ENCODE peak calls at places on chromosomes 12 and 14, in eight cellular contexts. One of them, this sample, is unnamed.

GRCh38 chr12:34597548-34598351 is 575.5 kb downstream of the ALG10 start:
- DNase-seq in right lobe of liver: peak
- DNase-seq in HFF-Myc: no peak
- DNase-seq in psoas muscle: peak
- DNase-seq in heart left ventricle: no peak
- DNase-seq in neuronal stem cell: no peak
- DNase-seq in ascending aorta: no peak
- DNase-seq in AG10803: no peak
- DNase-seq in this sample: no peak

GRCh38 chr12:106245767-106246166 is 2.1 kb downstream of the CKAP4 start:
- DNase-seq in right lobe of liver: no peak
- DNase-seq in HFF-Myc: no peak
- DNase-seq in psoas muscle: peak
- DNase-seq in heart left ventricle: peak
- DNase-seq in neuronal stem cell: no peak
- DNase-seq in ascending aorta: no peak
- DNase-seq in AG10803: peak
- DNase-seq in this sample: peak

GRCh38 chr12:109309441-109310246 is 560 bp upstream of the FOXN4 start:
- DNase-seq in right lobe of liver: no peak
- DNase-seq in HFF-Myc: no peak
- DNase-seq in psoas muscle: no peak
- DNase-seq in heart left ventricle: no peak
- DNase-seq in neuronal stem cell: no peak
- DNase-seq in ascending aorta: no peak
- DNase-seq in AG10803: no peak
- DNase-seq in this sample: no peak

GRCh38 chr12:92075425-92075891 is 70.2 kb downstream of the BTG1 start:
- DNase-seq in right lobe of liver: no peak
- DNase-seq in HFF-Myc: no peak
- DNase-seq in psoas muscle: no peak
- DNase-seq in heart left ventricle: no peak
- DNase-seq in neuronal stem cell: no peak
- DNase-seq in ascending aorta: no peak
- DNase-seq in AG10803: peak
- DNase-seq in this sample: no peak

GRCh38 chr12:49052451-49053208 is 8.0 kb downstream of the KMT2D start:
- DNase-seq in right lobe of liver: no peak
- DNase-seq in HFF-Myc: no peak
- DNase-seq in psoas muscle: no peak
- DNase-seq in heart left ventricle: no peak
- DNase-seq in neuronal stem cell: no peak
- DNase-seq in ascending aorta: no peak
- DNase-seq in AG10803: no peak
- DNase-seq in this sample: no peak

GRCh38 chr14:90760591-90761316 is 55.5 kb downstream of the TTC7B start:
- DNase-seq in right lobe of liver: no peak
- DNase-seq in HFF-Myc: no peak
- DNase-seq in psoas muscle: no peak
- DNase-seq in heart left ventricle: no peak
- DNase-seq in neuronal stem cell: peak
- DNase-seq in ascending aorta: no peak
- DNase-seq in AG10803: peak
- DNase-seq in this sample: no peak

GRCh38 chr12:89212339-89212771 is 139.9 kb downstream of the DUSP6 start:
- DNase-seq in right lobe of liver: peak
- DNase-seq in HFF-Myc: no peak
- DNase-seq in psoas muscle: peak
- DNase-seq in heart left ventricle: peak
- DNase-seq in neuronal stem cell: no peak
- DNase-seq in ascending aorta: no peak
- DNase-seq in AG10803: no peak
- DNase-seq in this sample: peak

GRCh38 chr12:94225506-94225905 is 77.1 kb downstream of the PLXNC1 start:
- DNase-seq in right lobe of liver: no peak
- DNase-seq in HFF-Myc: no peak
- DNase-seq in psoas muscle: no peak
- DNase-seq in heart left ventricle: no peak
- DNase-seq in neuronal stem cell: no peak
- DNase-seq in ascending aorta: no peak
- DNase-seq in AG10803: no peak
- DNase-seq in this sample: no peak

GRCh38 chr12:21677204-21677603 is 19.6 kb upstream of the LDHB start:
- DNase-seq in right lobe of liver: no peak
- DNase-seq in HFF-Myc: no peak
- DNase-seq in psoas muscle: no peak
- DNase-seq in heart left ventricle: no peak
- DNase-seq in neuronal stem cell: no peak
- DNase-seq in ascending aorta: no peak
- DNase-seq in AG10803: no peak
- DNase-seq in this sample: no peak

GRCh38 chr14:77011226-77011762 is 17.2 kb downstream of the IRF2BPL start:
- DNase-seq in right lobe of liver: no peak
- DNase-seq in HFF-Myc: no peak
- DNase-seq in psoas muscle: no peak
- DNase-seq in heart left ventricle: no peak
- DNase-seq in neuronal stem cell: no peak
- DNase-seq in ascending aorta: no peak
- DNase-seq in AG10803: no peak
- DNase-seq in this sample: no peak

GRCh38 chr12:68507657-68508056 is 103.0 kb upstream of the RAP1B start:
- DNase-seq in right lobe of liver: no peak
- DNase-seq in HFF-Myc: no peak
- DNase-seq in psoas muscle: no peak
- DNase-seq in heart left ventricle: no peak
- DNase-seq in neuronal stem cell: no peak
- DNase-seq in ascending aorta: no peak
- DNase-seq in AG10803: no peak
- DNase-seq in this sample: no peak

GRCh38 chr14:32201816-32202467 is at the start of gene RNU6-7:
- DNase-seq in right lobe of liver: peak
- DNase-seq in HFF-Myc: no peak
- DNase-seq in psoas muscle: peak
- DNase-seq in heart left ventricle: peak
- DNase-seq in neuronal stem cell: peak
- DNase-seq in ascending aorta: no peak
- DNase-seq in AG10803: no peak
- DNase-seq in this sample: peak

GRCh38 chr14:55605793-55606192 is 25.8 kb downstream of the KTN1 start:
- DNase-seq in right lobe of liver: no peak
- DNase-seq in HFF-Myc: no peak
- DNase-seq in psoas muscle: no peak
- DNase-seq in heart left ventricle: no peak
- DNase-seq in neuronal stem cell: no peak
- DNase-seq in ascending aorta: no peak
- DNase-seq in AG10803: peak
- DNase-seq in this sample: no peak

DNA sequence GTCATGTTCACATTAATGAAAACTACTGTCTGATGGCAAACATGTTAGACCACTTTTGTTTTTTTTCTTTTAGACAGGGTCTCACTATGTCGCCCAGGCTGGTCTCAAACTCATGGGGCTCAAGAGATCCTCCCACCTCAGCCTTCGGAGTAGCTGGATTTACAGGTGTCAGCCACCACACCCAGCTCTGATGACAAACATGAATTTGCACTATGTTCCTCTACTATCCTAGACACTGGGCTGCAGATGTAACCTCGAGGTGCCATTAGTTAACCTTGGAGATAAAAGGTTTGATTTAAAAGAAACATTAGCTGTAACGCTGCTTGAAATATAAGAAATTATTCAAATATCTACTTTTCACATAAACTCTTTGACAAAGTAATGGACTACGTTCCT is 8.1 kb downstream of the VPS37B start:
- DNase-seq in right lobe of liver: no peak
- DNase-seq in HFF-Myc: no peak
- DNase-seq in psoas muscle: no peak
- DNase-seq in heart left ventricle: no peak
- DNase-seq in neuronal stem cell: no peak
- DNase-seq in ascending aorta: no peak
- DNase-seq in AG10803: no peak
- DNase-seq in this sample: no peak
- H3K4me3 ChIP-seq in right lobe of liver: no peak
- H3K4me3 ChIP-seq in HFF-Myc: no peak
- H3K4me3 ChIP-seq in psoas muscle: no peak
- H3K4me3 ChIP-seq in heart left ventricle: no peak
- H3K4me3 ChIP-seq in neuronal stem cell: no peak
- H3K4me3 ChIP-seq in ascending aorta: peak
- H3K4me3 ChIP-seq in AG10803: no peak
- H3K4me3 ChIP-seq in this sample: no peak

DNA sequence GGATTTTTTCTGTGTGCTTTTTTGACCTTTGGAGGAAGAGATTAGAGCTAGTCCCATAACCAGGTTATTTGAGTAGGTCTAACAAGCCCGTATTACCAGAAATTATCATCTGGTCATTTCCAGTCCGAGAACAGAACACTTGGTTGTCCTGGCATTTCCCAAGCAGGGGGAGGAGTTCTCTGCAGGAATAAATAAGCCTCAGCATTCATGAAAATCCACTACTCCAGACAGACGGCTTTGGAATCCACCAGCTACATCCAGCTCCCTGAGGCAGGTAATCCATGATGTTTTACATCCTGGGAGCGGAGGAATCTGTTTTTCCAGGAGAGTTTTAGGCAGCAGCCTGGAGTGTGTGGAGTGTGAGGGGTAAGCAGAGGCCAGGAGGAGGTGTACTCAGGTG is at the start of gene SERPINA3:
- DNase-seq in right lobe of liver: no peak
- DNase-seq in HFF-Myc: no peak
- DNase-seq in psoas muscle: no peak
- DNase-seq in heart left ventricle: no peak
- DNase-seq in neuronal stem cell: no peak
- DNase-seq in ascending aorta: no peak
- DNase-seq in AG10803: peak
- DNase-seq in this sample: no peak
- H3K4me3 ChIP-seq in right lobe of liver: peak
- H3K4me3 ChIP-seq in HFF-Myc: no peak
- H3K4me3 ChIP-seq in psoas muscle: no peak
- H3K4me3 ChIP-seq in heart left ventricle: no peak
- H3K4me3 ChIP-seq in neuronal stem cell: no peak
- H3K4me3 ChIP-seq in ascending aorta: no peak
- H3K4me3 ChIP-seq in AG10803: no peak
- H3K4me3 ChIP-seq in this sample: no peak

DNA sequence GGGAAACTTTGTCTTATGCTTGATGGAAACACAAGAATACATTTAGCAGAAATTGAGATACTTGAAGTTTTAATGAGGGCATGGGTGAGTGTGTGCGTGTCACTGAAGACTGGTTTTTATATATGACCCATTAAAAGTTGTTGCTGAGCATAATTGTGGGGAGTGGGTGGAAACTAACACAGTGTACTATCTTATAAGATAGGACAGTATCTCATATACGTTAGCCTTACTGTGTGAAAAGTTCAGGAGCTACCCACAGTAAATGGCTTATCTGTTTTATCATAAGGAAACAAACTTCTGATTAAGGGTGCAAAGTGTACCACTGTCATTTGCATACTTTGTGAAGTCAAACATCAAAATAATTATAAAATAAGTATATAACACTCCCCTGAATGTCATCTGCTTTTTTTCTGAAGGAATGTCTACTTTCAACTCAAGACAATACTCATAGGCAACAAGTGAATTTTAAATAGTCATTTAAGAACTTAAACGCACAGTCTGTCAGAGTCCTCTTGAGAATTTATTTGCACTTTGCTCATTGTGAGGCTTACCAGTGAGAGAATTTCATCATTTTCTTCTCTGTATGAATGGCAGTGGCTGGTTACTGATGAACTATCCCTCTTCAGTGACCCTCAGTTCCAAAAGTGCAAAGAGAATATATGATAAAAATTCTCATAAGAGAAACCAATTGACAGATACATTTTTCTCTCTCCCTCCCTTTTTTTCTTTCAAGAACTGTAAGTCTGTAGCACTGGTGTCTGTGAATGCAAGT is 4.2 kb downstream of the PDE3A start:
- DNase-seq in right lobe of liver: no peak
- DNase-seq in HFF-Myc: no peak
- DNase-seq in psoas muscle: no peak
- DNase-seq in heart left ventricle: no peak
- DNase-seq in neuronal stem cell: no peak
- DNase-seq in ascending aorta: no peak
- DNase-seq in AG10803: no peak
- DNase-seq in this sample: no peak
- H3K4me3 ChIP-seq in right lobe of liver: no peak
- H3K4me3 ChIP-seq in HFF-Myc: no peak
- H3K4me3 ChIP-seq in psoas muscle: peak
- H3K4me3 ChIP-seq in heart left ventricle: peak
- H3K4me3 ChIP-seq in neuronal stem cell: no peak
- H3K4me3 ChIP-seq in ascending aorta: peak
- H3K4me3 ChIP-seq in AG10803: no peak
- H3K4me3 ChIP-seq in this sample: peak

DNA sequence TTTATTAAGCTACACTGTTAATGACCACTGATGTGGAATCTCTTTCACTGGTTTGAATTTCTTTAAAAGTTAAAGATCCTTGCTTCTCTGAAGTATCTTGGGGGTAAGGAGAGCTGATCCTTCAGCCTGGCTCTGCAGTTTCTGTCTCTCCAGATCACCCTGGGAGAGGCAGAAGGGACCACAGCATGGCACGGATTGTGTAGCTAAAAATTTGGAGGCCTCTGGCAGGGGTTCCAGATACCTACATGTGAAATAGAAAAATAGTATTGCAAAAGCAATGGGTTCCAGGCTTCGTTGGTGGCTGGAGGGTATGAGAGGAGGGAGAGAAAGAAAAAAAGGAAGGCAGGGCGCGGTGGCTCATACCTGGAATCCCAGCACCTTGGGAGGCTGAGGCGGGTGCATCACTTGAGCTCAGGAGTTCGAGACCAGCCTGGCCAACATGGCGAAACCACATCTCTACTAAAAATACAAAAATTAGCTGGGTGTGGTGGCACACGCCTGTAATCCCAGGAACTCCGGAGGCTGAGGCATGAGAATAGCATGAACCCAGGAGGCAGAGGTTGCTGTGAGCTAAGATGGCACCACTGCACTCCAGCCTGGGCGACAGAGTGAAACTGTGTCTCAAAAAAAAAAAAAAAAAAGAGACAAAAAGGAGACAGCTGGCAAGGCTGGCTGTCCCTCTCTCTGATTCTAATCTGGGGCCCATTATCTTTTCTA is 3.5 kb downstream of the CHST11 start:
- DNase-seq in right lobe of liver: no peak
- DNase-seq in HFF-Myc: no peak
- DNase-seq in psoas muscle: no peak
- DNase-seq in heart left ventricle: no peak
- DNase-seq in neuronal stem cell: no peak
- DNase-seq in ascending aorta: no peak
- DNase-seq in AG10803: no peak
- DNase-seq in this sample: no peak
- H3K4me3 ChIP-seq in right lobe of liver: no peak
- H3K4me3 ChIP-seq in HFF-Myc: no peak
- H3K4me3 ChIP-seq in psoas muscle: no peak
- H3K4me3 ChIP-seq in heart left ventricle: no peak
- H3K4me3 ChIP-seq in neuronal stem cell: no peak
- H3K4me3 ChIP-seq in ascending aorta: peak
- H3K4me3 ChIP-seq in AG10803: no peak
- H3K4me3 ChIP-seq in this sample: no peak

GRCh38 chr12:56632701-56633464 is 2.8 kb upstream of the BAZ2A start:
- DNase-seq in right lobe of liver: no peak
- DNase-seq in HFF-Myc: no peak
- DNase-seq in psoas muscle: no peak
- DNase-seq in heart left ventricle: no peak
- DNase-seq in neuronal stem cell: no peak
- DNase-seq in ascending aorta: no peak
- DNase-seq in AG10803: no peak
- DNase-seq in this sample: no peak
- H3K4me3 ChIP-seq in right lobe of liver: no peak
- H3K4me3 ChIP-seq in HFF-Myc: peak
- H3K4me3 ChIP-seq in psoas muscle: peak
- H3K4me3 ChIP-seq in heart left ventricle: no peak
- H3K4me3 ChIP-seq in neuronal stem cell: peak
- H3K4me3 ChIP-seq in ascending aorta: peak
- H3K4me3 ChIP-seq in AG10803: peak
- H3K4me3 ChIP-seq in this sample: peak